ENCODE peak calls at places on chromosome 7, in four cellular contexts. One of them, this sample, is unnamed.

GRCh38 chr7:151456782-151457181 is 16.8 kb upstream of the CRYGN start:
- DNase-seq in K562: no peak
- DNase-seq in GM12891: no peak
- DNase-seq in GM12878: no peak
- DNase-seq in this sample: no peak

GRCh38 chr7:36599645-36600313 is 124.5 kb downstream of the AOAH start:
- DNase-seq in K562: no peak
- DNase-seq in GM12891: no peak
- DNase-seq in GM12878: no peak
- DNase-seq in this sample: peak

GRCh38 chr7:45978010-45978681 is 57.1 kb upstream of the IGFBP3 start:
- DNase-seq in K562: no peak
- DNase-seq in GM12891: no peak
- DNase-seq in GM12878: peak
- DNase-seq in this sample: no peak

GRCh38 chr7:98992076-98992475 is 113.7 kb downstream of the TRRAP start:
- DNase-seq in K562: no peak
- DNase-seq in GM12891: no peak
- DNase-seq in GM12878: no peak
- DNase-seq in this sample: no peak

GRCh38 chr7:36677769-36678435 is 46.4 kb downstream of the AOAH start:
- DNase-seq in K562: no peak
- DNase-seq in GM12891: no peak
- DNase-seq in GM12878: no peak
- DNase-seq in this sample: no peak

GRCh38 chr7:127905491-127906330 is 125.5 kb downstream of the LRRC4 start:
- DNase-seq in K562: no peak
- DNase-seq in GM12891: no peak
- DNase-seq in GM12878: no peak
- DNase-seq in this sample: no peak

GRCh38 chr7:64890761-64891666 is 12.1 kb upstream of the ZNF273 start:
- DNase-seq in K562: no peak
- DNase-seq in GM12891: no peak
- DNase-seq in GM12878: no peak
- DNase-seq in this sample: no peak

GRCh38 chr7:132433286-132433685 is 143.0 kb downstream of the PLXNA4 start:
- DNase-seq in K562: no peak
- DNase-seq in GM12891: no peak
- DNase-seq in GM12878: no peak
- DNase-seq in this sample: no peak

GRCh38 chr7:17010637-17011300 is 129.0 kb upstream of the AGR3 start:
- DNase-seq in K562: no peak
- DNase-seq in GM12891: no peak
- DNase-seq in GM12878: no peak
- DNase-seq in this sample: no peak

GRCh38 chr7:27155816-27156507 is 513 bp downstream of the HOXA7 start:
- DNase-seq in K562: no peak
- DNase-seq in GM12891: no peak
- DNase-seq in GM12878: no peak
- DNase-seq in this sample: peak

GRCh38 chr7:118648002-118648401 is 423.5 kb downstream of the ANKRD7 start:
- DNase-seq in K562: no peak
- DNase-seq in GM12891: no peak
- DNase-seq in GM12878: no peak
- DNase-seq in this sample: no peak

GRCh38 chr7:1678070-1678543 is 8.0 kb downstream of the ELFN1 start:
- DNase-seq in K562: no peak
- DNase-seq in GM12891: no peak
- DNase-seq in GM12878: no peak
- DNase-seq in this sample: no peak

GRCh38 chr7:93332172-93332571 is 100.0 kb downstream of the VPS50 start:
- DNase-seq in K562: no peak
- DNase-seq in GM12891: no peak
- DNase-seq in GM12878: no peak
- DNase-seq in this sample: no peak

GRCh38 chr7:36430881-36431280 is 41.2 kb downstream of the ANLN start:
- DNase-seq in K562: no peak
- DNase-seq in GM12891: no peak
- DNase-seq in GM12878: no peak
- DNase-seq in this sample: no peak

GRCh38 chr7:130367088-130367755 is 13.1 kb upstream of the CPA1 start:
- DNase-seq in K562: peak
- DNase-seq in GM12891: no peak
- DNase-seq in GM12878: no peak
- DNase-seq in this sample: no peak

GRCh38 chr7:32890553-32891045 is 961 bp downstream of the KBTBD2 start:
- DNase-seq in K562: peak
- DNase-seq in GM12891: no peak
- DNase-seq in GM12878: peak
- DNase-seq in this sample: peak

GRCh38 chr7:131235489-131236317 is 92.0 kb upstream of the MKLN1 start:
- DNase-seq in K562: no peak
- DNase-seq in GM12891: no peak
- DNase-seq in GM12878: no peak
- DNase-seq in this sample: no peak

GRCh38 chr7:94028768-94029167 is 24.6 kb upstream of the BET1 start:
- DNase-seq in K562: no peak
- DNase-seq in GM12891: no peak
- DNase-seq in GM12878: no peak
- DNase-seq in this sample: no peak

GRCh38 chr7:1638113-1638726 is 31.9 kb upstream of the ELFN1 start:
- DNase-seq in K562: no peak
- DNase-seq in GM12891: no peak
- DNase-seq in GM12878: no peak
- DNase-seq in this sample: no peak

GRCh38 chr7:35334511-35334910 is 80.6 kb upstream of the TBX20 start:
- DNase-seq in K562: no peak
- DNase-seq in GM12891: no peak
- DNase-seq in GM12878: no peak
- DNase-seq in this sample: no peak

GRCh38 chr7:90955641-90956207 is 308.5 kb upstream of the FZD1 start:
- DNase-seq in K562: no peak
- DNase-seq in GM12891: no peak
- DNase-seq in GM12878: no peak
- DNase-seq in this sample: no peak

GRCh38 chr7:112938895-112939588 is 147.6 kb downstream of the GPR85 start:
- DNase-seq in K562: peak
- DNase-seq in GM12891: peak
- DNase-seq in GM12878: no peak
- DNase-seq in this sample: no peak

GRCh38 chr7:120402368-120402767 is 129.4 kb downstream of the KCND2 start:
- DNase-seq in K562: no peak
- DNase-seq in GM12891: no peak
- DNase-seq in GM12878: no peak
- DNase-seq in this sample: no peak

GRCh38 chr7:483656-484364 is 35.8 kb downstream of the PDGFA start:
- DNase-seq in K562: no peak
- DNase-seq in GM12891: no peak
- DNase-seq in GM12878: no peak
- DNase-seq in this sample: no peak

GRCh38 chr7:49324707-49325106 is 400.4 kb downstream of the CDC14C start:
- DNase-seq in K562: no peak
- DNase-seq in GM12891: no peak
- DNase-seq in GM12878: no peak
- DNase-seq in this sample: no peak

GRCh38 chr7:42350801-42351200 is 113.8 kb upstream of the GLI3 start:
- DNase-seq in K562: no peak
- DNase-seq in GM12891: no peak
- DNase-seq in GM12878: no peak
- DNase-seq in this sample: no peak

GRCh38 chr7:94041529-94041928 is 37.4 kb upstream of the BET1 start:
- DNase-seq in K562: no peak
- DNase-seq in GM12891: no peak
- DNase-seq in GM12878: no peak
- DNase-seq in this sample: no peak

GRCh38 chr7:112238852-112239610 is 32.5 kb downstream of the ZNF277 start:
- DNase-seq in K562: no peak
- DNase-seq in GM12891: no peak
- DNase-seq in GM12878: no peak
- DNase-seq in this sample: no peak

GRCh38 chr7:6228865-6229264 is 43.6 kb downstream of the CYTH3 start:
- DNase-seq in K562: peak
- DNase-seq in GM12891: peak
- DNase-seq in GM12878: peak
- DNase-seq in this sample: peak

GRCh38 chr7:29921404-29922010 is 68.1 kb downstream of the SCRN1 start:
- DNase-seq in K562: peak
- DNase-seq in GM12891: peak
- DNase-seq in GM12878: peak
- DNase-seq in this sample: peak

GRCh38 chr7:149714910-149715471 is 58.4 kb downstream of the ZNF467 start:
- DNase-seq in K562: no peak
- DNase-seq in GM12891: no peak
- DNase-seq in GM12878: no peak
- DNase-seq in this sample: no peak
- TF ChIP-seq SPI1 in K562: no peak
- TF ChIP-seq SPI1 in GM12891: no peak
- TF ChIP-seq SPI1 in GM12878: no peak
- TF ChIP-seq SPI1 in this sample: no peak

GRCh38 chr7:85573346-85573745 is 386.5 kb upstream of the SEMA3D start:
- DNase-seq in K562: no peak
- DNase-seq in GM12891: no peak
- DNase-seq in GM12878: no peak
- DNase-seq in this sample: no peak
- TF ChIP-seq SPI1 in K562: no peak
- TF ChIP-seq SPI1 in GM12891: no peak
- TF ChIP-seq SPI1 in GM12878: no peak
- TF ChIP-seq SPI1 in this sample: no peak

GRCh38 chr7:23106491-23106800 is 861 bp downstream of the KLHL7 start:
- DNase-seq in K562: no peak
- DNase-seq in GM12891: no peak
- DNase-seq in GM12878: no peak
- DNase-seq in this sample: no peak
- TF ChIP-seq SPI1 in K562: no peak
- TF ChIP-seq SPI1 in GM12891: no peak
- TF ChIP-seq SPI1 in GM12878: no peak
- TF ChIP-seq SPI1 in this sample: no peak

DNA sequence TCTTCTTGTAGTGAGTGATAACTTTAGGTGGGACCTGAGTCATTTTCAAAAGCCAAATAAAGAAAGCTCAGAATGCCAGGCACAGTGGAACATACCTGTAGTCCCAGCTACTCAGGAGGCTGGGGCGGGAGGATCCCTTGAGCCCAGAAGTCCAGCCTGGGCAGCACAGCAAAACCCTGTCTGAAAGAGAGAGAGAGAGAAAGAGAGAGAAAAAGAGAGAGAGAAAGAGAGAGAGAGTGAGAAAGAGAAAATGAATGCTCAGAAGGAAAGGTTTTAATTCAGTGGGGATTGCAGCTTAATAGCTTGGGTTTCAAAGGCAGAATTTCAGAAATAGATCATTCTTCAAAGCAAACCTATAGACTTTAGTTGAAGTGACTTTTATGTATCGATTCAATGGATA is 25.7 kb downstream of the GPNMB start:
- DNase-seq in K562: no peak
- DNase-seq in GM12891: no peak
- DNase-seq in GM12878: no peak
- DNase-seq in this sample: no peak
- TF ChIP-seq SPI1 in K562: no peak
- TF ChIP-seq SPI1 in GM12891: no peak
- TF ChIP-seq SPI1 in GM12878: no peak
- TF ChIP-seq SPI1 in this sample: no peak

DNA sequence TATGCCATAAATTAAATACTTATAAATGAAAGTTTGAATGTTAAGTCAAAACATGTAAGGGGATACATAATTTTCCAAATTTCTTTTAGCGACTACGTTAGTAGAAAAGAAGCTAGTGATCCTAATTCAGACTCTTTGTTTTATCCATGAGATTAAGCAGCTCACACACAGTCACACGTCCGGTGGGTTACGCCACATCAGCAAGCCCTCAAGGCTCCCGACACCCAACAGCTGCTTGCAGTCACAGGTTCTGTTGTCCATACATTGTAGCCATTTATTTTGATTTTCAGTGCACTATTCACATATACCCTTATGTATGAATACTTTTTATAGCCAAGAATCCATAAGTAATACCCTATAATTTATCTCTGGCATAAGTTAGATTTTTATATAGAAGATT is 39.5 kb downstream of the XRCC2 start:
- DNase-seq in K562: no peak
- DNase-seq in GM12891: no peak
- DNase-seq in GM12878: no peak
- DNase-seq in this sample: no peak
- TF ChIP-seq SPI1 in K562: no peak
- TF ChIP-seq SPI1 in GM12891: no peak
- TF ChIP-seq SPI1 in GM12878: no peak
- TF ChIP-seq SPI1 in this sample: no peak

GRCh38 chr7:100449190-100449795 is 13.0 kb upstream of the PPP1R35 start:
- DNase-seq in K562: no peak
- DNase-seq in GM12891: no peak
- DNase-seq in GM12878: no peak
- DNase-seq in this sample: no peak

GRCh38 chr7:100441641-100442535 is 5.6 kb upstream of the PPP1R35 start:
- DNase-seq in K562: no peak
- DNase-seq in GM12891: no peak
- DNase-seq in GM12878: no peak
- DNase-seq in this sample: no peak

GRCh38 chr7:100443096-100443840 is 7.0 kb upstream of the PPP1R35 start:
- DNase-seq in K562: no peak
- DNase-seq in GM12891: no peak
- DNase-seq in GM12878: no peak
- DNase-seq in this sample: no peak

GRCh38 chr7:100446040-100446439 is 9.7 kb upstream of the PPP1R35 start:
- DNase-seq in K562: no peak
- DNase-seq in GM12891: no peak
- DNase-seq in GM12878: no peak
- DNase-seq in this sample: no peak

DNA sequence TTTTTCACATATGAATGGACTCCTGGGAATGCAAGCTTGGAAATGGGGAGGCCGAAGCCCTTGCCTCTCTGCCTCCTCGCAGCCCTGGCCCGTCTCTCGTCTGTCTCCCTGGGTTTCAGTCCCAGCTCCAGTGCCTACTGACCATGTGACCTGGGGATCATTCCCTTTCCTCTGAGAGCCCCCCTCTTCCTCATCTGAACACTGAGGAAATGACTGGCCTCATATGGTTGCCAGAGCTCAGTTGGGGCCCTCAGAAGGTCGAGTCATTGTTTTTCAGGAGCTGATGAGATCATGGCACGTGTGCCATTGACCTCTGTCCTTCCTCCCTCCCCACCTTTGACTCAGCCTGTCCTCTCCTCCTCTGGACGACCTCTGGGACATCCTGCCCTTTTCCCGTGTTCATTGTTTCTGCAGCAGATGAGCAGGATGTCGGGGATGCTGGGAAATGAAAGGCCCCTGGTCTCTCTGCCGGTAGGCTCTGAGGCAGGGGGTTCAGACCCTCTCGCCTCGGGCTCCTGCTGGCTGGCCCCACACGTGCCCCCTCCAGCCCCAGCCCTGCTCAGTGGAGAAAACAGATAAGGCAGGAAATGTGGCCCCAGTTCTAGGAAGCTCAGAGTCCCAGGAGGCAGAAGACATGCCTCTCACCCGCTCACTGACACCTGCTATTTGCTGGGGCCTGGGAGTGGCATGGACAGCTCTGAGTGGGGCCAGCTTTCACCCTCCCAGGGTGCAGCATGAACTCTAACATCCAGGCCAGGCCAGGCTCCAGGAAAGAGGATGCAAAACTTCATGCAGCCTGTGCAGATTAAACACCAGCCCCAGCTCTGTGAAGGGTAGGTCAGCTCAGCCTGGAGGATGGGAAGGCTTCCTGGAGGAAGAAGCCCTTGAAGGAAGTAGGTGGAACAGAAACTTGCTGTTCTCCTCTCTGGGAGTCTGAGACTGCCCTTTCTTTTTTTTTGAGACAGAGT is 8.3 kb upstream of the PPP1R35 start:
- DNase-seq in K562: peak
- DNase-seq in GM12891: no peak
- DNase-seq in GM12878: no peak
- DNase-seq in this sample: no peak
- TF ChIP-seq SPI1 in K562: peak
- TF ChIP-seq SPI1 in GM12891: no peak
- TF ChIP-seq SPI1 in GM12878: no peak
- TF ChIP-seq SPI1 in this sample: no peak

This sample was measured in HL-60.